ENCODE peak calls at places on chromosomes 13 and 19, in ten cellular contexts. H, W, K, G, O, N, Q, P, J and V are unnamed samples. For H3K4me1, the result is how much of the 10 kb centered on the place peaks cover.

GRCh38 chr19:409006-409514 is at the start of gene C2CD4C:
- DNase-seq in H (peak), W (peak), K (peak), G (no peak), O (no peak), N (peak), Q (no peak), P (no peak), J (no peak), V (peak)

GRCh38 chr19:56076413-56076998 is 44.6 kb downstream of the ZNF787 start:
- DNase-seq in H (no peak), W (peak), K (no peak), G (peak), O (peak), N (no peak), Q (no peak), P (peak), J (no peak), V (peak)

GRCh38 chr19:28516415-28516872 is 696.5 kb downstream of the UQCRFS1 start:
- DNase-seq in H (no peak), W (no peak), K (no peak), G (no peak), O (no peak), N (no peak), Q (no peak), P (no peak), J (no peak), V (no peak)

GRCh38 chr13:106104281-106104901 is 431.1 kb downstream of the EFNB2 start:
- DNase-seq in H (peak), W (no peak), K (no peak), G (no peak), O (no peak), N (no peak), Q (no peak), P (peak), J (no peak), V (no peak)

GRCh38 chr13:24763596-24764275 is at the start of gene RNF17:
- DNase-seq in H (no peak), W (no peak), K (no peak), G (no peak), O (no peak), N (no peak), Q (no peak), P (no peak), J (no peak), V (no peak)

GRCh38 chr13:48739346-48740037 is 85.8 kb downstream of the CYSLTR2 start:
- DNase-seq in H (no peak), W (no peak), K (no peak), G (no peak), O (no peak), N (no peak), Q (no peak), P (peak), J (no peak), V (no peak)

GRCh38 chr13:69389899-69390298 is 717.7 kb upstream of the ATXN8OS start:
- DNase-seq in H (no peak), W (no peak), K (no peak), G (no peak), O (no peak), N (no peak), Q (no peak), P (no peak), J (no peak), V (no peak)

GRCh38 chr19:7373862-7374261 is 25.1 kb downstream of the ARHGEF18 start:
- DNase-seq in H (no peak), W (no peak), K (no peak), G (no peak), O (no peak), N (peak), Q (no peak), P (no peak), J (no peak), V (no peak)

GRCh38 chr19:49019242-49019932 is 2.5 kb upstream of the LHB start:
- DNase-seq in H (peak), W (peak), K (peak), G (peak), O (peak), N (peak), Q (no peak), P (peak), J (no peak), V (peak)

GRCh38 chr19:40750035-40750284 is 317 bp downstream of the ACTMAP start:
- DNase-seq in H (no peak), W (no peak), K (no peak), G (no peak), O (no peak), N (no peak), Q (no peak), P (no peak), J (no peak), V (no peak)

GRCh38 chr19:54424201-54424600 is 8.9 kb downstream of the TTYH1 start:
- DNase-seq in H (no peak), W (no peak), K (no peak), G (no peak), O (no peak), N (no peak), Q (no peak), P (no peak), J (no peak), V (no peak)

GRCh38 chr19:45500918-45501729 is 2.9 kb downstream of the PPM1N start:
- DNase-seq in H (no peak), W (no peak), K (no peak), G (no peak), O (no peak), N (no peak), Q (no peak), P (no peak), J (no peak), V (no peak)

GRCh38 chr19:13604902-13605586 is 98.8 kb upstream of the CACNA1A start:
- DNase-seq in H (no peak), W (no peak), K (no peak), G (no peak), O (no peak), N (no peak), Q (no peak), P (no peak), J (no peak), V (no peak)

GRCh38 chr13:108154421-108154858 is 60.9 kb downstream of the LIG4 start:
- DNase-seq in H (peak), W (no peak), K (no peak), G (peak), O (no peak), N (no peak), Q (no peak), P (no peak), J (no peak), V (no peak)

GRCh38 chr13:111216166-111216960 is 101.3 kb downstream of the ARHGEF7 start:
- DNase-seq in H (peak), W (peak), K (no peak), G (no peak), O (no peak), N (no peak), Q (no peak), P (peak), J (no peak), V (no peak)

GRCh38 chr19:31269425-31270127 is 79.7 kb downstream of the TSHZ3 start:
- DNase-seq in H (no peak), W (no peak), K (no peak), G (no peak), O (no peak), N (no peak), Q (no peak), P (peak), J (no peak), V (no peak)

GRCh38 chr19:58579473-58580142 is 6.5 kb upstream of the MZF1 start:
- DNase-seq in H (peak), W (no peak), K (peak), G (no peak), O (no peak), N (no peak), Q (no peak), P (no peak), J (no peak), V (no peak)

GRCh38 chr19:30556230-30556711 is 184.1 kb downstream of the ZNF536 start:
- DNase-seq in H (no peak), W (no peak), K (no peak), G (no peak), O (no peak), N (no peak), Q (no peak), P (no peak), J (no peak), V (no peak)

GRCh38 chr13:112333756-112334543 is 42.2 kb upstream of the SPACA7 start:
- DNase-seq in H (no peak), W (no peak), K (no peak), G (no peak), O (no peak), N (no peak), Q (no peak), P (no peak), J (no peak), V (no peak)

GRCh38 chr19:18741566-18742121 is 49.5 kb downstream of the COMP start:
- DNase-seq in H (no peak), W (no peak), K (peak), G (peak), O (no peak), N (peak), Q (no peak), P (no peak), J (no peak), V (no peak)

GRCh38 chr19:39299832-39300231 is 3.6 kb downstream of the IFNL1 start:
- DNase-seq in H (no peak), W (no peak), K (no peak), G (no peak), O (no peak), N (no peak), Q (no peak), P (no peak), J (no peak), V (no peak)

GRCh38 chr13:25463496-25463895 is 91.7 kb downstream of the ATP8A2 start:
- DNase-seq in H (no peak), W (no peak), K (no peak), G (no peak), O (no peak), N (no peak), Q (no peak), P (peak), J (no peak), V (no peak)

GRCh38 chr13:53018690-53019647 is 9.6 kb upstream of the OLFM4 start:
- DNase-seq in H (no peak), W (no peak), K (no peak), G (no peak), O (no peak), N (no peak), Q (no peak), P (no peak), J (no peak), V (no peak)

GRCh38 chr19:29671393-29672076 is 6.3 kb downstream of the PLEKHF1 start:
- DNase-seq in H (no peak), W (peak), K (peak), G (peak), O (no peak), N (peak), Q (peak), P (no peak), J (peak), V (peak)

GRCh38 chr19:11659612-11660011 is 62.3 kb downstream of the ZNF627 start:
- DNase-seq in H (no peak), W (peak), K (no peak), G (no peak), O (no peak), N (no peak), Q (no peak), P (peak), J (no peak), V (no peak)

GRCh38 chr13:110825516-110825915 is 89.4 kb downstream of the ANKRD10 start:
- DNase-seq in H (peak), W (no peak), K (no peak), G (no peak), O (no peak), N (peak), Q (no peak), P (no peak), J (no peak), V (no peak)

GRCh38 chr13:94825507-94825906 is 113.2 kb upstream of the SOX21 start:
- DNase-seq in H (no peak), W (no peak), K (no peak), G (peak), O (peak), N (no peak), Q (no peak), P (no peak), J (no peak), V (no peak)

GRCh38 chr19:56995298-56995697 is 124.5 kb upstream of the USP29 start:
- DNase-seq in H (no peak), W (no peak), K (no peak), G (no peak), O (no peak), N (no peak), Q (no peak), P (no peak), J (no peak), V (no peak)

GRCh38 chr19:10352764-10353671 is 13.6 kb upstream of the ICAM3 start:
- DNase-seq in H (no peak), W (no peak), K (no peak), G (no peak), O (peak), N (peak), Q (no peak), P (no peak), J (no peak), V (no peak)

GRCh38 chr13:33106656-33107402 is 90.6 kb downstream of the KL start:
- DNase-seq in H (no peak), W (no peak), K (no peak), G (no peak), O (no peak), N (no peak), Q (no peak), P (peak), J (no peak), V (no peak)

GRCh38 chr19:52689804-52690394 is 44.9 kb downstream of the ZNF611 start:
- DNase-seq in H (peak), W (no peak), K (peak), G (peak), O (peak), N (peak), Q (no peak), P (no peak), J (no peak), V (no peak)

GRCh38 chr19:47035495-47036232 is 12.8 kb downstream of the TMEM160 start:
- DNase-seq in H (peak), W (peak), K (peak), G (peak), O (peak), N (peak), Q (peak), P (peak), J (peak), V (peak)

GRCh38 chr13:82344867-82345266 is 1537.4 kb downstream of the SLITRK1 start:
- DNase-seq in H (no peak), W (no peak), K (no peak), G (no peak), O (no peak), N (no peak), Q (no peak), P (no peak), J (no peak), V (no peak)

GRCh38 chr13:61128850-61129645 is 286.6 kb downstream of the PCDH20 start:
- DNase-seq in H (no peak), W (no peak), K (no peak), G (no peak), O (no peak), N (no peak), Q (no peak), P (no peak), J (no peak), V (no peak)

GRCh38 chr19:38149597-38149996 is 74.4 kb downstream of the DPF1 start:
- DNase-seq in H (no peak), W (peak), K (no peak), G (no peak), O (no peak), N (no peak), Q (no peak), P (peak), J (no peak), V (no peak)

GRCh38 chr13:23871616-23872220 is 17.5 kb downstream of the MIPEP start:
- DNase-seq in H (no peak), W (peak), K (no peak), G (no peak), O (no peak), N (no peak), Q (no peak), P (peak), J (no peak), V (peak)

GRCh38 chr13:70668293-70668692 is 560.0 kb upstream of the KLHL1 start:
- DNase-seq in H (no peak), W (no peak), K (no peak), G (peak), O (no peak), N (no peak), Q (no peak), P (no peak), J (no peak), V (no peak)

GRCh38 chr13:49584771-49585182 is 581 bp downstream of the RCBTB1 start:
- DNase-seq in H (no peak), W (peak), K (no peak), G (no peak), O (no peak), N (no peak), Q (no peak), P (peak), J (no peak), V (no peak)

GRCh38 chr13:114118763-114119123 is 13.7 kb downstream of the RASA3 start:
- DNase-seq in H (no peak), W (no peak), K (no peak), G (no peak), O (no peak), N (peak), Q (no peak), P (peak), J (no peak), V (no peak)
- H3K4me1 ChIP-seq in H (under half), W (under half), K (half or more), G (under half), O (under half), N (under half), Q (under half), P (under half), J (half or more), V (half or more)

GRCh38 chr19:33391631-33392249 is 18.2 kb downstream of the CEBPG start:
- DNase-seq in H (no peak), W (no peak), K (no peak), G (no peak), O (no peak), N (peak), Q (no peak), P (no peak), J (no peak), V (no peak)

GRCh38 chr19:33394006-33394722 is 20.7 kb downstream of the CEBPG start:
- DNase-seq in H (peak), W (no peak), K (peak), G (peak), O (no peak), N (peak), Q (no peak), P (peak), J (no peak), V (no peak)

GRCh38 chr19:33393286-33394005 is 19.9 kb downstream of the CEBPG start:
- DNase-seq in H (no peak), W (no peak), K (no peak), G (no peak), O (no peak), N (peak), Q (no peak), P (no peak), J (no peak), V (no peak)

GRCh38 chr19:33390908-33391630 is 17.6 kb downstream of the CEBPG start:
- DNase-seq in H (no peak), W (no peak), K (no peak), G (no peak), O (no peak), N (peak), Q (no peak), P (no peak), J (no peak), V (no peak)

DNA sequence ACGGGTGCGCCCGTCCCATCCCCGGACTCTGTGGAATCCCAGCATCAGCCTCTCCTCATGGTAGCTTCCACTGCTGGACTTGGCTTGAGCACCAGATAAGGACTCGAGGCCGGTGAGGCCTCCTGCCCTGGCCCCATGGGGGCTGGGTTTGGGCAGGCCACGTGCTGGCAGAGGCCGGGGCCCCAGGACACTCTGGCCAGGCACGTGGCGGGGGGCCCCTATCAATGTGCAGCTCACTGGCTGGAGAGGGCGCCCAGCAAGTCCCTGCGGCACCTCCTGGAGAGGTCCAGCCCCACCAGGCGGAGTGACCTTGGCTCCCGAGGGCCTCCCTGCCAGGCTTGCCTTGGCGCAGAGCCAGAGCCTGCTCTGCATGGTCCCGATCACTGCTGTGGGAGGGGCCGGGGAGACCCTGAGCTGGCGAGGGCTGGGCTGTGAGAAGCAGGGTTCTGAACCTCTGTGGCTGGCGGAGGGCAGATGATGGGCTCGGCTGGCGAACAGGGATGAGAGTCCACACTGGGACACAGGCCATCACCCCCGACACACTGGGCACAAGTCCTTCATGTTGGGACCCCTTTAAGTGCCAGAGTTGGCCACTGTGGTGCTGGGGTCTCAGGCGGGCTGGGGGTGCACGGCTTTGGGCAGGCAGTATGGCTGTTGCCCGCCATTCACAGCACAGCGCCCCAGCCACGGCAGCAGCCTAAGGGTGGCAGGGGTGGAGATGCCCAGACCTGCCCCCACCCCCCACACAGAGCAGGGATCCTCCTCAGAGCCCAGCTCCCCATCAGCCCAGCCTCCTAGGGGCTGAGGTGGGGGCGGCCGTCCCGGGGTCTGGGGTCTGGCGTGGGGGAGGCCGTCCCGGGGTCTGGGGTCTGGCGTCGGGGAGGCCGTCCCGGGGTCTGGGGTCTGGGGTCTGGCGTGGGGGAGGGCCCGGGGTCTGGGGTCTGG is 19.1 kb downstream of the CEBPG start:
- DNase-seq in H (no peak), W (no peak), K (peak), G (no peak), O (no peak), N (peak), Q (no peak), P (no peak), J (no peak), V (no peak)
- H3K4me1 ChIP-seq in H (half or more), W (under half), K (half or more), G (under half), O (under half), N (under half), Q (under half), P (under half), J (half or more), V (under half)

GRCh38 chr19:42461700-42462324 is 19.1 kb upstream of the CXCL17 start:
- DNase-seq in H (no peak), W (no peak), K (no peak), G (no peak), O (no peak), N (no peak), Q (no peak), P (no peak), J (no peak), V (no peak)

GRCh38 chr19:42455621-42456081 is 12.9 kb upstream of the CXCL17 start:
- DNase-seq in H (no peak), W (no peak), K (no peak), G (no peak), O (no peak), N (no peak), Q (no peak), P (no peak), J (no peak), V (no peak)

GRCh38 chr19:42465827-42466280 is 23.1 kb upstream of the CXCL17 start:
- DNase-seq in H (no peak), W (peak), K (no peak), G (no peak), O (no peak), N (no peak), Q (peak), P (no peak), J (no peak), V (no peak)

DNA sequence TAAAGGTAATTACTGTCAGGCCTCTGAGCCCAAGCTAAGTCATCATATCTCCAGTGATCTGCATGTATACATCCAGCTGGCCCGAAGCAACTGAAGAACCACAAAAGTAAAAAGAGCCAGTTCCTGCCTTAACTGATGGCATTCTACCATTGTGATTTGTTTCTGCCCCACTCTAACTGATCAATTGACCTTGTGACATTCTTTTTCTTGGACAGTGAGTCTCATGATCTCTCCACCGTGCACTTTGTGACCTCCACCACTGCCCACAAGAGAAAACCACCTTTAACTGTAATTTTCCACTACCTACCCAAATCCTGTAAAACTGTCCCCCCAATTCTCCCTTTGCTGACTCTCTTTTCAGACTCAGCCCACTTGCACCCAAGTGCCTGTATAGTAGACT is 17.2 kb upstream of the CXCL17 start:
- DNase-seq in H (no peak), W (no peak), K (no peak), G (no peak), O (no peak), N (no peak), Q (no peak), P (no peak), J (no peak), V (no peak)
- H3K4me1 ChIP-seq in H (under half), W (under half), K (under half), G (under half), O (under half), N (under half), Q (under half), P (under half), J (under half), V (under half)

GRCh38 chr13:99374994-99375805 is 68.0 kb upstream of the GPR183 start:
- DNase-seq in H (peak), W (peak), K (no peak), G (no peak), O (no peak), N (no peak), Q (no peak), P (no peak), J (peak), V (peak)
- H3K4me1 ChIP-seq in H (under half), W (under half), K (under half), G (under half), O (under half), N (under half), Q (half or more), P (under half), J (under half), V (half or more)